ENCODE peak calls at places on chromosomes 3 and 15, in four cellular contexts. One of them, this sample, is unnamed.
A peak's percentile ranks its signal among the peaks of the same experiment; 100 is the strongest.

GRCh38 chr3:8524249-8524648 is 22.6 kb downstream of the LMCD1 start:
- DNase-seq in A549: no peak
- DNase-seq in HepG2: no peak
- DNase-seq in GM12878: no peak
- DNase-seq in this sample: no peak

GRCh38 chr3:122676759-122677158 is 3.9 kb upstream of the PARP14 start:
- DNase-seq in HepG2: no peak
- DNase-seq in A549: no peak
- DNase-seq in GM12878: no peak
- DNase-seq in this sample: no peak

GRCh38 chr15:85504739-85505676 is 124.6 kb downstream of the AKAP13 start:
- DNase-seq in GM12878: no peak
- DNase-seq in A549: peak; percentile 49
- DNase-seq in HepG2: peak; percentile 53
- DNase-seq in this sample: peak; percentile 17

GRCh38 chr3:63753567-63753966 is 65.5 kb upstream of the C3orf49 start:
- DNase-seq in A549: no peak
- DNase-seq in HepG2: peak; percentile 29
- DNase-seq in GM12878: no peak
- DNase-seq in this sample: no peak

GRCh38 chr3:136946978-136947377 is 10.8 kb upstream of the IL20RB start:
- DNase-seq in HepG2: no peak
- DNase-seq in GM12878: no peak
- DNase-seq in A549: no peak
- DNase-seq in this sample: no peak

GRCh38 chr15:31574761-31575160 is 248.1 kb downstream of the KLF13 start:
- DNase-seq in A549: no peak
- DNase-seq in GM12878: no peak
- DNase-seq in HepG2: no peak
- DNase-seq in this sample: no peak

GRCh38 chr3:64223809-64224570 is 1.3 kb downstream of the PRICKLE2 start:
- DNase-seq in HepG2: no peak
- DNase-seq in A549: no peak
- DNase-seq in GM12878: no peak
- DNase-seq in this sample: no peak

GRCh38 chr3:143551790-143552189 is 296.5 kb downstream of the SLC9A9 start:
- DNase-seq in HepG2: no peak
- DNase-seq in GM12878: no peak
- DNase-seq in A549: no peak
- DNase-seq in this sample: no peak

GRCh38 chr3:14861031-14861430 is 42.3 kb downstream of the FGD5 start:
- DNase-seq in GM12878: no peak
- DNase-seq in HepG2: no peak
- DNase-seq in A549: no peak
- DNase-seq in this sample: no peak

GRCh38 chr3:40313975-40314860 is 4.7 kb downstream of the EIF1B start:
- DNase-seq in A549: no peak
- DNase-seq in HepG2: peak; percentile 34
- DNase-seq in GM12878: no peak
- DNase-seq in this sample: no peak

GRCh38 chr15:25712961-25713355 is 150.2 kb downstream of the ATP10A start:
- DNase-seq in HepG2: no peak
- DNase-seq in A549: no peak
- DNase-seq in GM12878: no peak
- DNase-seq in this sample: no peak

GRCh38 chr3:45002139-45002660 is 23.9 kb upstream of the CLEC3B start:
- DNase-seq in GM12878: no peak
- DNase-seq in A549: no peak
- DNase-seq in HepG2: peak; percentile 16
- DNase-seq in this sample: no peak

GRCh38 chr3:34075975-34076374 is 277.5 kb downstream of the PDCD6IP start:
- DNase-seq in HepG2: no peak
- DNase-seq in GM12878: no peak
- DNase-seq in A549: no peak
- DNase-seq in this sample: no peak

GRCh38 chr3:82259994-82260393 is 498.5 kb upstream of the GBE1 start:
- DNase-seq in GM12878: no peak
- DNase-seq in A549: no peak
- DNase-seq in HepG2: no peak
- DNase-seq in this sample: no peak

GRCh38 chr3:48244462-48244861 is 3.6 kb downstream of the ZNF589 start:
- DNase-seq in HepG2: no peak
- DNase-seq in A549: no peak
- DNase-seq in GM12878: no peak
- DNase-seq in this sample: no peak

GRCh38 chr15:35246376-35246965 is 161.4 kb upstream of the NANOGP8 start:
- DNase-seq in HepG2: no peak
- DNase-seq in GM12878: no peak
- DNase-seq in A549: no peak
- DNase-seq in this sample: no peak

GRCh38 chr3:16101295-16102186 is 72.9 kb upstream of the GALNT15 start:
- DNase-seq in A549: peak; percentile 31
- DNase-seq in HepG2: peak; percentile 49
- DNase-seq in GM12878: no peak
- DNase-seq in this sample: no peak

GRCh38 chr3:119990888-119991287 is 103.4 kb downstream of the GSK3B start:
- DNase-seq in HepG2: no peak
- DNase-seq in A549: no peak
- DNase-seq in GM12878: no peak
- DNase-seq in this sample: no peak

GRCh38 chr3:112958749-112959560 is 15.9 kb downstream of the CD200R1 start:
- DNase-seq in GM12878: no peak
- DNase-seq in HepG2: no peak
- DNase-seq in A549: no peak
- DNase-seq in this sample: peak; percentile 23

GRCh38 chr15:70113304-70113700 is 15.6 kb upstream of the TLE3 start:
- DNase-seq in GM12878: no peak
- DNase-seq in A549: no peak
- DNase-seq in HepG2: no peak
- DNase-seq in this sample: no peak

GRCh38 chr3:194132465-194133358 is 3.2 kb upstream of the HES1 start:
- DNase-seq in A549: no peak
- DNase-seq in HepG2: peak; percentile 35
- DNase-seq in GM12878: no peak
- DNase-seq in this sample: no peak

GRCh38 chr3:187456268-187456667 is 88.1 kb downstream of the RTP4 start:
- DNase-seq in HepG2: no peak
- DNase-seq in GM12878: no peak
- DNase-seq in A549: no peak
- DNase-seq in this sample: no peak

GRCh38 chr3:33355611-33356010 is 78.4 kb downstream of the FBXL2 start:
- DNase-seq in HepG2: no peak
- DNase-seq in GM12878: no peak
- DNase-seq in A549: no peak
- DNase-seq in this sample: peak; percentile 27

GRCh38 chr3:143970773-143971366 is 753 bp upstream of the DIPK2A start:
- DNase-seq in A549: peak; percentile 56
- DNase-seq in GM12878: no peak
- DNase-seq in HepG2: no peak
- DNase-seq in this sample: peak; percentile 65

GRCh38 chr3:195549931-195550519 is 6.9 kb upstream of the PPP1R2 start:
- DNase-seq in HepG2: peak; percentile 44
- DNase-seq in A549: no peak
- DNase-seq in GM12878: peak; percentile 61
- DNase-seq in this sample: no peak

DNA sequence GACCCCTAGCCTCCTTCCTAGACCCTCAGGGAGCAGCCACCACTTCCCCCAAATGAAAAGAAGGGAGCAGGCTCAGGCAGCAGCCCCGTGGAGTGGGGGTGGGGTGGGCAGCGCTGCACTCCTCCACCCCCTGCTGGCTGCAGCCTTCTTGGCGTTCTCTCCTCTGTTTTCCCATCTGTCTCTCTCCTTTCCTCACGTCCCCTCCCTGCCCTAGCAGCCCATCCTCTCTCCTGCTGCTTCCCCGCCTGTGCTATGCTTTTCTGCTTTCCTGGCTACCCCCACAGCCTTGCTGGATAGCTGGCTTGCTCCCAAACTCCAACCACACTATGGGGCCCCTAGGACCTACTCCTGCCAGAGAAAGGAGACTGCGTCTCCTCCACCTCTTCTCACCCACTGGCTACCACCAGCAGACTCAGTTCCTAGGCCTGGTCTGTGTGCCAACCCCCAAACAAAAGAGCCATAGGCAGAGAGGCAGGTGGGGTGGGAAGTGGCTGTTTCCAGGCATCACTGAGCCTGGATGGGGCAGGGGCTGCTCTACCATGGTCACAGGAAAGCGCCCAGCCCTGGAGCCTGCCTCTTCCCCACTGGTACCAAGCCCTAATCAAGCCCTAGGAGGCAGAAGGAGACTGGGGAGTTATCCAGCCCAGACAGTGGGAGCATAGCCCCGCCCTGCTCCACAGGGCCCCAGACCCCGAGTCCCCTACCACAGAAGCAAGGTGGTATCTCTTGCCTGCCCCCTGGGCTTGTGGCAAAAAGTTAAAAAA is 3.4 kb upstream of the DISP2 start:
- DNase-seq in HepG2: no peak
- DNase-seq in A549: peak; percentile 23
- DNase-seq in GM12878: no peak
- DNase-seq in this sample: peak; percentile 71
- TF ChIP-seq JUNB in HepG2: no peak
- TF ChIP-seq JUNB in A549: no peak
- TF ChIP-seq JUNB in GM12878: no peak
- TF ChIP-seq JUNB in this sample: no peak

GRCh38 chr3:157614896-157615295 is 111.7 kb upstream of the VEPH1 start:
- DNase-seq in HepG2: no peak
- DNase-seq in A549: no peak
- DNase-seq in GM12878: no peak
- DNase-seq in this sample: no peak

GRCh38 chr3:157618075-157618760 is 115.0 kb upstream of the VEPH1 start:
- DNase-seq in GM12878: peak; percentile 12
- DNase-seq in A549: peak; percentile 37
- DNase-seq in HepG2: peak; percentile 41
- DNase-seq in this sample: peak; percentile 57
- TF ChIP-seq CHD4 in GM12878: no peak
- TF ChIP-seq CHD4 in A549: no peak
- TF ChIP-seq CHD4 in HepG2: no peak
- TF ChIP-seq CHD4 in this sample: no peak

GRCh38 chr3:161409069-161409468 is 37.8 kb upstream of the SPTSSB start:
- DNase-seq in GM12878: no peak
- DNase-seq in A549: peak; percentile 14
- DNase-seq in HepG2: peak; percentile 55
- DNase-seq in this sample: peak; percentile 14
- TF ChIP-seq CTCF in GM12878: peak; percentile 59
- TF ChIP-seq CTCF in A549: peak; percentile 74
- TF ChIP-seq CTCF in HepG2: peak; percentile 77
- TF ChIP-seq CTCF in this sample: peak; percentile 37

DNA sequence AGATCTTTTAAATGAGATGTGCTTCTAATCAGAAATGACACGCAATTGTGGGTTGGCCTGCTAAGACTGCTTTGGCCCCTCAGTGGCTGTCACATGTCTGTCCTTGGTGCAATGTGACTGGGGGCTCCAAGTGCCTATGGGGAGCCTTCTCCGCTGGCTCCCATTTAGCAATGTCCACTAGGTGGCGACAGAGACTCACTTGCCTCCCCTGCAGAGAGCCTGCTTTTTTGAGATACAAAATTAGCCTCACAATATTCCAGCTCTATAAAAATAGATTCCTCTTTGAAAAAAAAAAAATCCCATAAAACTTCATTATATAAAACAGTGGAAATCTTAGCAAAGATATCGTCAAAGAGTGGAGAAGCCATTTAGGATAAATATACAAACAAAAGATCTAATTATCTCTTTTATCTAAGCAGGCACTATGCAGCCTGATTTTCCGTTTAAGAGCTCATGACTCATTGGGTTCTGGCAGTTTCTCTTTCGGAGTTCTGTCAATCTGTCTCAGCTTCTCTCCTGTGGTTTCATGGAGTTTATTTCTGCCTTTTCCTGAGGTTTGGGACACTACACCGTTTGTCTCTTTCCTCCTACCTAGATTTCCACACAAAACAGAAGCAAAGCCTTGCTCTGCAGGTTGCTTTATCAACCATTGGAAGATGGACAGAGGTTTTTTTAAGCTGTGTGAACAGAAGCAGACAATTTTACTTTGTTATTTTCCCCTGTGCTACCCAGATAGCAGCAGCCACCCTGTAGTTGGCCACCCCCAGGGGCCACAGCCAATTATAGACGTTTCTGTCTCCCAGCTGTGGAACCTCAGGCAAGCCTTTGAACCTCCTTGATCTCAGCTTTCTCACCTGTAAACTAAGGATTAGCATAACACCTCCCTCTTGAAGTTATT is 68.4 kb upstream of the TNFAIP8L3 start:
- DNase-seq in HepG2: peak; percentile 45
- DNase-seq in A549: peak; percentile 89
- DNase-seq in GM12878: peak; percentile 9
- DNase-seq in this sample: peak; percentile 78
- TF ChIP-seq JUNB in HepG2: no peak
- TF ChIP-seq JUNB in A549: no peak
- TF ChIP-seq JUNB in GM12878: no peak
- TF ChIP-seq JUNB in this sample: no peak

DNA sequence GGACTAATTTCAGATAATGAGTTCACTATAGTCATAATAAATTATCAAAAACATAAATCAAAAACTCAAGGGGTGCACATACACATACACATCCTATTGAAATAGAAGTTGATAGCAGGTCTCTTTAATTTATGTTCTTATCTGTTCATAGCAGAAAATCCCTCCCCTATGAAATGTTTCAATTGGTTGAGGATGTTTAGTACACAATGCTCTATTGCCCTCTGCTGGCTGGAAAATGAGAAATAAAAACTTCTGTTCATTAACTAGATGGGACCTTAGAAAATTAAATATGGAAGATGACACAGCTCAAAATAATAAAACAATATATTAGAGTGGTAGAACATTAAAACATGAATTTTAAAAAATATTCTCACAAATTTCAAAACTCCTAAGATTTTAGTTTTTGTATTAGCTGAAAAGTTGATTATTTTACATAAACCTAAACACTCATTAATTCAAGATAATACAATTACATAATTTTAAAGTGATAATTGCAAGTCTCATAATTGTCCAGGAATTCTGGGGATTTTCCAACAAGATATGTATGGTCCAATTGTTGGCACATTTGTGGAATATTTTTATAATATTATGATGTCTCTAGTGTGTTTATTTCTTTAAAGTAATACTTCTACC is 735.0 kb downstream of the ROBO1 start:
- DNase-seq in A549: no peak
- DNase-seq in HepG2: peak; percentile 52
- DNase-seq in GM12878: no peak
- DNase-seq in this sample: no peak
- TF ChIP-seq CHD4 in A549: no peak
- TF ChIP-seq CHD4 in HepG2: no peak
- TF ChIP-seq CHD4 in GM12878: no peak
- TF ChIP-seq CHD4 in this sample: no peak

This sample was measured in K562.